ENCODE peak calls at places on chromosomes 6 and 20, in six cellular contexts. One of them, this sample, is unnamed.

GRCh38 chr20:1527923-1528322 is 29.6 kb downstream of the SIRPD start:
- DNase-seq in pancreas: no peak
- DNase-seq in heart left ventricle: no peak
- DNase-seq in colonic mucosa: no peak
- DNase-seq in neural progenitor cell: no peak
- DNase-seq in aorta: no peak
- DNase-seq in this sample: no peak

GRCh38 chr6:21305827-21306469 is 287.6 kb upstream of the SOX4 start:
- DNase-seq in colonic mucosa: no peak
- DNase-seq in neural progenitor cell: no peak
- DNase-seq in pancreas: no peak
- DNase-seq in heart left ventricle: no peak
- DNase-seq in aorta: no peak
- DNase-seq in this sample: no peak

GRCh38 chr20:50242863-50243609 is 52.4 kb downstream of the CEBPB start:
- DNase-seq in pancreas: peak
- DNase-seq in neural progenitor cell: no peak
- DNase-seq in colonic mucosa: peak
- DNase-seq in heart left ventricle: no peak
- DNase-seq in aorta: no peak
- DNase-seq in this sample: peak

GRCh38 chr6:51462896-51463679 is 624.3 kb downstream of the PKHD1 start:
- DNase-seq in colonic mucosa: no peak
- DNase-seq in heart left ventricle: no peak
- DNase-seq in aorta: no peak
- DNase-seq in neural progenitor cell: no peak
- DNase-seq in pancreas: no peak
- DNase-seq in this sample: no peak

GRCh38 chr20:52031574-52032303 is 159.8 kb downstream of the ZFP64 start:
- DNase-seq in colonic mucosa: peak
- DNase-seq in heart left ventricle: no peak
- DNase-seq in aorta: no peak
- DNase-seq in pancreas: no peak
- DNase-seq in neural progenitor cell: no peak
- DNase-seq in this sample: peak

GRCh38 chr6:4615891-4616290 is 160.3 kb upstream of the CDYL start:
- DNase-seq in pancreas: no peak
- DNase-seq in neural progenitor cell: no peak
- DNase-seq in aorta: peak
- DNase-seq in heart left ventricle: no peak
- DNase-seq in colonic mucosa: no peak
- DNase-seq in this sample: no peak

GRCh38 chr6:105810105-105810921 is 275.8 kb upstream of the PRDM1 start:
- DNase-seq in heart left ventricle: peak
- DNase-seq in colonic mucosa: peak
- DNase-seq in pancreas: no peak
- DNase-seq in aorta: peak
- DNase-seq in neural progenitor cell: no peak
- DNase-seq in this sample: peak

GRCh38 chr6:132054525-132054924 is 103.4 kb upstream of the CCN2 start:
- DNase-seq in neural progenitor cell: no peak
- DNase-seq in pancreas: no peak
- DNase-seq in aorta: no peak
- DNase-seq in colonic mucosa: no peak
- DNase-seq in heart left ventricle: no peak
- DNase-seq in this sample: no peak

GRCh38 chr6:157244175-157244574 is 79.1 kb downstream of the TMEM242 start:
- DNase-seq in pancreas: no peak
- DNase-seq in neural progenitor cell: no peak
- DNase-seq in colonic mucosa: no peak
- DNase-seq in aorta: peak
- DNase-seq in heart left ventricle: no peak
- DNase-seq in this sample: no peak

GRCh38 chr20:34582221-34582620 is 23.7 kb downstream of the MAP1LC3A start:
- DNase-seq in aorta: no peak
- DNase-seq in heart left ventricle: no peak
- DNase-seq in pancreas: no peak
- DNase-seq in colonic mucosa: no peak
- DNase-seq in neural progenitor cell: no peak
- DNase-seq in this sample: no peak

GRCh38 chr20:34583524-34583923 is 25.0 kb downstream of the MAP1LC3A start:
- DNase-seq in pancreas: no peak
- DNase-seq in heart left ventricle: peak
- DNase-seq in neural progenitor cell: no peak
- DNase-seq in colonic mucosa: no peak
- DNase-seq in aorta: no peak
- DNase-seq in this sample: no peak

GRCh38 chr20:34582911-34583310 is 24.4 kb downstream of the MAP1LC3A start:
- DNase-seq in neural progenitor cell: no peak
- DNase-seq in heart left ventricle: no peak
- DNase-seq in colonic mucosa: no peak
- DNase-seq in pancreas: no peak
- DNase-seq in aorta: no peak
- DNase-seq in this sample: peak

GRCh38 chr20:34585019-34585418 is 26.5 kb downstream of the MAP1LC3A start:
- DNase-seq in heart left ventricle: no peak
- DNase-seq in pancreas: no peak
- DNase-seq in aorta: no peak
- DNase-seq in colonic mucosa: no peak
- DNase-seq in neural progenitor cell: no peak
- DNase-seq in this sample: no peak

GRCh38 chr20:34586488-34587163 is 28.1 kb downstream of the MAP1LC3A start:
- DNase-seq in neural progenitor cell: no peak
- DNase-seq in pancreas: no peak
- DNase-seq in aorta: no peak
- DNase-seq in heart left ventricle: no peak
- DNase-seq in colonic mucosa: no peak
- DNase-seq in this sample: no peak
- H3K27ac ChIP-seq in neural progenitor cell: no peak
- H3K27ac ChIP-seq in pancreas: no peak
- H3K27ac ChIP-seq in aorta: no peak
- H3K27ac ChIP-seq in heart left ventricle: no peak
- H3K27ac ChIP-seq in colonic mucosa: no peak
- H3K27ac ChIP-seq in this sample: no peak

DNA sequence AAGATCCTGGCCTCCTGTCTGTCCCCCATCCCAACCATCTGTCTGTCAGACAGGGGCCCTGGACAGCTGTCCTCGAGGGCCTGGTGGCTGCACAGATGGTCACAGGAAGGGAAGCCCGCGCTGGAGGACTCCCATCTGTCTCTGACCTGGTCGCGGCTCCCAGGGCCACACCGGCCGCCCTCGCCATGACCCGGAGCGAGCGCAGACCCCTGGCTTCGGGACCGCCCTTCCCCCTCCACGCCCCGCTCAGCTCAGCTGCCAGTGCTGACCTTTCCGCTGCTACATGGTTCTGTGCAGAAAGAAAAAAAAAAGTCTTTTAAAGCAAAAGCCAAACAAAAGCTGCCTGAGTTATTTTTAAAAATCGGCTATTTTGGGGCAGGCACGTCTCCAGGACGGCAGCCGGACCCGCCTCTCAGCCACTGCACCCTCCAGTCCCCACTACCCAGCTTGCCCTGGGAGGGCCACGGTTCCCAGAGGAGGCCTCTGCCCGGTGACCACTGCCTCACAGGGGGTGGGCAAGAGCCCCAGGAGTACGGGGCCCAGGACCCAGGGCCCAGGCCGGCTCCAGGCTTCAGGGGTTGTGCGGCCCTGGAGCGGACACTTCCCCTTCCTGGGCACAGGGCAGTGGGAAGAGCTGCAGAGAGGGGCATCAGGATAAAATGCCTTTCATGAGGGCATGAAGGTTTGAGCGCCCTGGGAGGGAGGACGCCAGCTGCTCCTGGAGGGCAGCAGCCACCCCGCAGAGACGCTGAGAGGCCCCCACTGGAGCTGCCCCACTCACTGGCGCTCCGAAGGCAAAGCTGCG is 10.8 kb downstream of the LAMA5 start:
- DNase-seq in pancreas: no peak
- DNase-seq in colonic mucosa: no peak
- DNase-seq in heart left ventricle: peak
- DNase-seq in neural progenitor cell: no peak
- DNase-seq in aorta: peak
- DNase-seq in this sample: no peak
- H3K4me3 ChIP-seq in pancreas: no peak
- H3K4me3 ChIP-seq in colonic mucosa: no peak
- H3K4me3 ChIP-seq in heart left ventricle: peak
- H3K4me3 ChIP-seq in neural progenitor cell: no peak
- H3K4me3 ChIP-seq in aorta: no peak
- H3K4me3 ChIP-seq in this sample: no peak

GRCh38 chr20:53760025-53760441 is 166.4 kb upstream of the ZNF217 start:
- DNase-seq in colonic mucosa: no peak
- DNase-seq in neural progenitor cell: no peak
- DNase-seq in pancreas: no peak
- DNase-seq in aorta: no peak
- DNase-seq in heart left ventricle: no peak
- DNase-seq in this sample: no peak
- H3K27ac ChIP-seq in colonic mucosa: no peak
- H3K27ac ChIP-seq in neural progenitor cell: no peak
- H3K27ac ChIP-seq in pancreas: no peak
- H3K27ac ChIP-seq in aorta: no peak
- H3K27ac ChIP-seq in heart left ventricle: no peak
- H3K27ac ChIP-seq in this sample: no peak

GRCh38 chr20:62480318-62480717 is 4.5 kb upstream of the GATA5 start:
- DNase-seq in colonic mucosa: no peak
- DNase-seq in aorta: no peak
- DNase-seq in pancreas: no peak
- DNase-seq in neural progenitor cell: no peak
- DNase-seq in heart left ventricle: no peak
- DNase-seq in this sample: no peak

GRCh38 chr20:62482970-62483369 is 7.2 kb upstream of the GATA5 start:
- DNase-seq in colonic mucosa: no peak
- DNase-seq in pancreas: no peak
- DNase-seq in heart left ventricle: no peak
- DNase-seq in neural progenitor cell: peak
- DNase-seq in aorta: no peak
- DNase-seq in this sample: no peak

GRCh38 chr20:62483613-62484468 is 8.0 kb upstream of the GATA5 start:
- DNase-seq in colonic mucosa: no peak
- DNase-seq in aorta: no peak
- DNase-seq in neural progenitor cell: no peak
- DNase-seq in pancreas: no peak
- DNase-seq in heart left ventricle: no peak
- DNase-seq in this sample: peak

GRCh38 chr20:62481441-62482135 is 5.8 kb upstream of the GATA5 start:
- DNase-seq in aorta: no peak
- DNase-seq in colonic mucosa: no peak
- DNase-seq in heart left ventricle: no peak
- DNase-seq in neural progenitor cell: peak
- DNase-seq in pancreas: no peak
- DNase-seq in this sample: no peak

GRCh38 chr20:62482136-62482833 is 6.5 kb upstream of the GATA5 start:
- DNase-seq in aorta: no peak
- DNase-seq in heart left ventricle: no peak
- DNase-seq in colonic mucosa: no peak
- DNase-seq in pancreas: no peak
- DNase-seq in neural progenitor cell: peak
- DNase-seq in this sample: peak
- H3K4me3 ChIP-seq in aorta: no peak
- H3K4me3 ChIP-seq in heart left ventricle: no peak
- H3K4me3 ChIP-seq in colonic mucosa: no peak
- H3K4me3 ChIP-seq in pancreas: no peak
- H3K4me3 ChIP-seq in neural progenitor cell: peak
- H3K4me3 ChIP-seq in this sample: no peak

GRCh38 chr20:37329481-37330165 is 16.3 kb upstream of the SRC start:
- DNase-seq in heart left ventricle: no peak
- DNase-seq in pancreas: no peak
- DNase-seq in colonic mucosa: no peak
- DNase-seq in neural progenitor cell: peak
- DNase-seq in aorta: no peak
- DNase-seq in this sample: no peak

GRCh38 chr20:37326666-37327065 is 19.3 kb upstream of the SRC start:
- DNase-seq in heart left ventricle: no peak
- DNase-seq in pancreas: no peak
- DNase-seq in colonic mucosa: no peak
- DNase-seq in aorta: no peak
- DNase-seq in neural progenitor cell: no peak
- DNase-seq in this sample: no peak

GRCh38 chr20:37330316-37330715 is 15.6 kb upstream of the SRC start:
- DNase-seq in aorta: no peak
- DNase-seq in colonic mucosa: no peak
- DNase-seq in heart left ventricle: no peak
- DNase-seq in pancreas: no peak
- DNase-seq in neural progenitor cell: no peak
- DNase-seq in this sample: no peak

GRCh38 chr20:37327748-37328147 is 18.2 kb upstream of the SRC start:
- DNase-seq in aorta: peak
- DNase-seq in heart left ventricle: no peak
- DNase-seq in neural progenitor cell: no peak
- DNase-seq in pancreas: peak
- DNase-seq in colonic mucosa: peak
- DNase-seq in this sample: no peak

GRCh38 chr20:37328149-37328945 is 17.6 kb upstream of the SRC start:
- DNase-seq in neural progenitor cell: no peak
- DNase-seq in heart left ventricle: no peak
- DNase-seq in colonic mucosa: no peak
- DNase-seq in aorta: no peak
- DNase-seq in pancreas: no peak
- DNase-seq in this sample: peak
- H3K27ac ChIP-seq in neural progenitor cell: no peak
- H3K27ac ChIP-seq in heart left ventricle: no peak
- H3K27ac ChIP-seq in colonic mucosa: no peak
- H3K27ac ChIP-seq in aorta: peak
- H3K27ac ChIP-seq in pancreas: no peak
- H3K27ac ChIP-seq in this sample: peak

GRCh38 chr6:43076928-43077809 is 1.1 kb downstream of the PTK7 start:
- DNase-seq in neural progenitor cell: peak
- DNase-seq in aorta: no peak
- DNase-seq in colonic mucosa: peak
- DNase-seq in pancreas: peak
- DNase-seq in heart left ventricle: no peak
- DNase-seq in this sample: no peak

GRCh38 chr6:43076093-43076927 is at the start of gene PTK7:
- DNase-seq in colonic mucosa: peak
- DNase-seq in pancreas: peak
- DNase-seq in neural progenitor cell: peak
- DNase-seq in heart left ventricle: peak
- DNase-seq in aorta: no peak
- DNase-seq in this sample: no peak

GRCh38 chr6:43078651-43079050 is 2.5 kb downstream of the PTK7 start:
- DNase-seq in pancreas: no peak
- DNase-seq in aorta: no peak
- DNase-seq in neural progenitor cell: no peak
- DNase-seq in colonic mucosa: no peak
- DNase-seq in heart left ventricle: no peak
- DNase-seq in this sample: no peak

GRCh38 chr6:43075791-43076092 is 372 bp upstream of the PTK7 start:
- DNase-seq in colonic mucosa: no peak
- DNase-seq in aorta: no peak
- DNase-seq in pancreas: no peak
- DNase-seq in heart left ventricle: no peak
- DNase-seq in neural progenitor cell: no peak
- DNase-seq in this sample: no peak

DNA sequence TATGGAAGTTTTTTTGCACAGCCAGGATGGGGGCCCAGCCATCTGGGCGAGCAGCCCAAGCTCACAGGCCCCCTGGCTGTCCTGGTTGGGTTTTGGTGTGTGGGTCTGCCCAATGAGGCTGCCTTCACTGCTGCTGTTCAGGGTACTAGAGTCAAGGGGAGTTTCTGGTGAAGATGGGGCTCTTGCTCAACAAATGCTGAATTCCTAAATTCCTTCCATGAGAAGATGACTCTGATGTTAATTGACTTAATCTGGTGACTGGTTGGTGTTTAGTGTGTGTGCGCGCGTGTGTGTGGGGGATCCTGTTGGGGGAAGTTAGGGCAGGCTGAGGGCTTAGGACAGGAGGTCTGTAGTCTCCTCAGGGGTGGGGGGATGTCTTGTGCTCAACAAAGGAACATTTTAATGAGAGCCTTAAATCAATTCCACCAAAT is 1.9 kb downstream of the PTK7 start:
- DNase-seq in pancreas: no peak
- DNase-seq in colonic mucosa: no peak
- DNase-seq in neural progenitor cell: peak
- DNase-seq in heart left ventricle: no peak
- DNase-seq in aorta: no peak
- DNase-seq in this sample: no peak
- H3K4me3 ChIP-seq in pancreas: no peak
- H3K4me3 ChIP-seq in colonic mucosa: no peak
- H3K4me3 ChIP-seq in neural progenitor cell: peak
- H3K4me3 ChIP-seq in heart left ventricle: no peak
- H3K4me3 ChIP-seq in aorta: no peak
- H3K4me3 ChIP-seq in this sample: no peak

This sample was measured in small intestine.